ENCODE peak calls at places on chromosomes 12 and 14, in five cellular contexts. J, K, X, M and Y are unnamed samples.

GRCh38 chr12:101040936-101041335 is 169.1 kb downstream of the SLC5A8 start:
- DNase-seq in M (no peak), X (no peak), J (no peak), K (no peak), Y (no peak)

GRCh38 chr12:44847888-44848770 is 28.0 kb downstream of the NELL2 start:
- DNase-seq in K (no peak), M (no peak), J (no peak), X (no peak), Y (no peak)

GRCh38 chr12:1925125-1925963 is 6.9 kb upstream of the CACNA2D4 start:
- DNase-seq in M (no peak), X (no peak), J (no peak), K (no peak), Y (no peak)

GRCh38 chr14:31559939-31560338 is 1.3 kb upstream of the NUBPL start:
- DNase-seq in M (no peak), J (no peak), K (no peak), X (no peak), Y (no peak)

GRCh38 chr14:59631237-59631636 is 54.6 kb upstream of the CCDC175 start:
- DNase-seq in X (no peak), J (no peak), M (peak; percentile 61), K (no peak), Y (no peak)

GRCh38 chr14:25537846-25538455 is 488.0 kb upstream of the STXBP6 start:
- DNase-seq in J (no peak), K (no peak), X (no peak), M (peak; percentile 66), Y (no peak)

GRCh38 chr12:53399896-53400295 is 19.9 kb downstream of the SP1 start:
- DNase-seq in J (no peak), X (no peak), K (no peak), M (no peak), Y (no peak)

GRCh38 chr14:84454114-84454513 is 1075.8 kb upstream of the FLRT2 start:
- DNase-seq in X (no peak), M (no peak), J (no peak), K (no peak), Y (no peak)

GRCh38 chr14:71465316-71465715 is 466.9 kb upstream of the RGS6 start:
- DNase-seq in X (no peak), K (no peak), M (no peak), J (no peak), Y (no peak)

GRCh38 chr12:11771356-11771755 is 121.9 kb downstream of the ETV6 start:
- DNase-seq in M (no peak), J (no peak), K (no peak), X (no peak), Y (no peak)

GRCh38 chr12:101919447-101919846 is 42.1 kb downstream of the DRAM1 start:
- DNase-seq in J (no peak), X (no peak), K (no peak), M (no peak), Y (no peak)